ENCODE peak calls at places on chromosomes 13 and 19, in seven cellular contexts. R is aorta, Z is GM10248, T is RPMI8226, O is HAP-1, F is T-helper 9 cell, S is thoracic aorta. X is an unnamed sample.
A peak's percentile ranks its signal among the peaks of the same experiment; 100 is the strongest.

GRCh38 chr13:106349080-106349841 is 186.2 kb downstream of the EFNB2 start:
- DNase-seq in R (no peak), Z (no peak), T (no peak), O (peak; percentile 15), F (no peak), S (no peak), X (no peak)

GRCh38 chr13:77507931-77508776 is 27.4 kb upstream of the SCEL start:
- DNase-seq in R (no peak), Z (no peak), T (peak; percentile 5), O (no peak), F (no peak), S (no peak), X (no peak)

GRCh38 chr19:21434967-21435544 is 38.1 kb downstream of the ZNF493 start:
- DNase-seq in R (no peak), Z (no peak), T (no peak), O (no peak), F (no peak), S (no peak), X (no peak)

GRCh38 chr13:21324793-21325192 is 134.3 kb downstream of the ZDHHC20 start:
- DNase-seq in R (no peak), Z (peak; percentile 45), T (no peak), O (no peak), F (no peak), S (no peak), X (no peak)

GRCh38 chr13:107680115-107680514 is 535.2 kb downstream of the LIG4 start:
- DNase-seq in R (no peak), Z (no peak), T (no peak), O (no peak), F (no peak), S (no peak), X (no peak)

GRCh38 chr19:919157-920050 is 2.3 kb downstream of the KISS1R start:
- DNase-seq in R (no peak), Z (no peak), T (peak; percentile 85), O (no peak), F (no peak), S (no peak), X (no peak)

GRCh38 chr19:18961767-18962423 is 20.9 kb upstream of the HOMER3 start:
- DNase-seq in R (no peak), Z (no peak), T (peak; percentile 59), O (no peak), F (no peak), S (no peak), X (no peak)

GRCh38 chr19:7861619-7862412 is 12.4 kb downstream of the PRR36 start:
- DNase-seq in R (no peak), Z (no peak), T (peak; percentile 52), O (no peak), F (no peak), S (no peak), X (no peak)

GRCh38 chr19:18764591-18765051 is 26.5 kb downstream of the COMP start:
- DNase-seq in R (no peak), Z (no peak), T (peak; percentile 81), O (no peak), F (no peak), S (no peak), X (no peak)

GRCh38 chr13:35349673-35350278 is 126.7 kb downstream of the MAB21L1 start:
- DNase-seq in R (no peak), Z (peak; percentile 2), T (no peak), O (no peak), F (no peak), S (no peak), X (no peak)

GRCh38 chr13:29963086-29963485 is 112.7 kb upstream of the UBL3 start:
- DNase-seq in R (no peak), Z (no peak), T (no peak), O (no peak), F (no peak), S (no peak), X (no peak)

GRCh38 chr13:49300716-49301589 is 53.2 kb downstream of the CDADC1 start:
- DNase-seq in R (peak; percentile 65), Z (peak; percentile 87), T (peak; percentile 67), O (peak; percentile 82), F (peak; percentile 25), S (no peak), X (peak; percentile 60)

GRCh38 chr13:20819715-20820114 is 46.0 kb upstream of the EEF1AKMT1 start:
- DNase-seq in R (no peak), Z (no peak), T (no peak), O (no peak), F (no peak), S (no peak), X (no peak)

GRCh38 chr13:23578411-23579071 is 8.3 kb downstream of the TNFRSF19 start:
- DNase-seq in R (peak; percentile 85), Z (peak; percentile 74), T (peak; percentile 73), O (peak; percentile 44), F (peak; percentile 44), S (no peak), X (peak; percentile 91)

GRCh38 chr13:79560954-79561353 is 80.0 kb downstream of the NDFIP2 start:
- DNase-seq in R (no peak), Z (no peak), T (no peak), O (no peak), F (no peak), S (no peak), X (no peak)

GRCh38 chr19:50777261-50777660 is 7.0 kb downstream of the GPR32 start:
- DNase-seq in R (no peak), Z (no peak), T (no peak), O (no peak), F (no peak), S (no peak), X (no peak)

GRCh38 chr13:107216046-107216715 is 648.2 kb upstream of the ARGLU1 start:
- DNase-seq in R (no peak), Z (no peak), T (no peak), O (no peak), F (no peak), S (no peak), X (no peak)

GRCh38 chr13:113744197-113745000 is 14.6 kb upstream of the TMEM255B start:
- DNase-seq in R (peak; percentile 45), Z (no peak), T (peak; percentile 40), O (no peak), F (no peak), S (no peak), X (peak; percentile 27)

GRCh38 chr19:3068071-3068470 is 5.8 kb upstream of the TLE5 start:
- DNase-seq in R (no peak), Z (no peak), T (no peak), O (no peak), F (no peak), S (no peak), X (no peak)

X was measured in Right ventricle myocardium superior.